ENCODE peak calls at places on chromosomes 5 and 9, in ten cellular contexts. E is activated T-cell treated with anti-CD3 and anti-CD28 coated beads for 1 hour; S is T-helper 1 cell; H is naive thymus-derived CD4-positive, alpha-beta T cell; Y is AG10803; O is OCI-M1; W is HFFc6; P is fibroblast of mammary gland; M is HuH-7.5; Q is tibial artery. N is an unnamed sample.

GRCh38 chr9:93200449-93200742 is 16.5 kb downstream of the WNK2 start:
- DNase-seq in O (no peak), Y (no peak), W (no peak), Q (no peak), H (no peak), P (no peak), S (no peak), M (no peak), E (no peak), N (no peak)

GRCh38 chr9:2623046-2623865 is 1.7 kb downstream of the VLDLR start:
- DNase-seq in H (no peak), M (no peak), S (no peak), O (no peak), W (peak), P (peak), Y (peak), Q (peak), E (no peak), N (peak)

GRCh38 chr9:16681659-16681990 is 188.8 kb downstream of the BNC2 start:
- DNase-seq in Q (no peak), P (no peak), E (no peak), H (no peak), S (no peak), Y (no peak), W (no peak), M (no peak), O (no peak), N (no peak)

GRCh38 chr9:91720746-91721705 is 229.0 kb downstream of the ROR2 start:
- DNase-seq in W (no peak), M (no peak), S (no peak), O (peak), E (no peak), H (no peak), Q (no peak), Y (no peak), P (no peak), N (no peak)

GRCh38 chr5:36357391-36357790 is 55.7 kb upstream of the RANBP3L start:
- DNase-seq in H (no peak), M (no peak), E (no peak), W (peak), O (no peak), Y (peak), S (no peak), Q (no peak), P (peak), N (peak)

GRCh38 chr5:124773291-124774001 is 27.0 kb upstream of the ZNF608 start:
- DNase-seq in H (no peak), E (no peak), Y (no peak), P (no peak), S (no peak), M (no peak), W (no peak), O (no peak), Q (no peak), N (no peak)

GRCh38 chr9:129108805-129109370 is 1.7 kb downstream of the CRAT start:
- DNase-seq in S (no peak), E (no peak), O (no peak), H (no peak), P (no peak), Q (no peak), Y (no peak), M (no peak), W (no peak), N (no peak)

GRCh38 chr5:96984506-96985192 is 48.8 kb downstream of the LNPEP start:
- DNase-seq in E (no peak), Q (no peak), Y (peak), S (no peak), H (no peak), M (no peak), O (no peak), W (no peak), P (no peak), N (no peak)

GRCh38 chr5:115402822-115403577 is 106.5 kb upstream of the CCDC112 start:
- DNase-seq in Y (peak), O (no peak), E (no peak), M (no peak), W (peak), P (peak), H (no peak), S (no peak), Q (no peak), N (peak)

GRCh38 chr9:136482046-136482792 is 621 bp downstream of the SEC16A start:
- DNase-seq in W (peak), E (no peak), S (peak), Y (peak), Q (no peak), P (peak), H (no peak), M (peak), O (peak), N (peak)

GRCh38 chr5:158485604-158486081 is 614.1 kb downstream of the EBF1 start:
- DNase-seq in E (no peak), W (no peak), H (no peak), Q (no peak), Y (peak), M (no peak), O (no peak), P (peak), S (no peak), N (peak)

GRCh38 chr5:141878186-141878770 is at the start of gene PCDH1:
- DNase-seq in P (no peak), W (no peak), E (no peak), M (no peak), Y (peak), H (peak), Q (peak), S (no peak), O (no peak), N (peak)

GRCh38 chr5:158976035-158976434 is 123.7 kb downstream of the EBF1 start:
- DNase-seq in M (no peak), Q (no peak), P (peak), Y (peak), S (no peak), O (no peak), W (peak), H (no peak), E (no peak), N (peak)

GRCh38 chr5:179530069-179530998 is 20.0 kb upstream of the RUFY1 start:
- DNase-seq in Q (no peak), E (peak), M (no peak), H (peak), P (peak), O (peak), Y (peak), W (no peak), S (peak), N (peak)

GRCh38 chr9:135812961-135813360 is 94.4 kb downstream of the CAMSAP1 start:
- DNase-seq in Y (no peak), E (no peak), W (no peak), M (no peak), O (no peak), Q (peak), P (no peak), H (no peak), S (no peak), N (no peak)

GRCh38 chr5:178288373-178289368 is 56.1 kb upstream of the PHYKPL start:
- DNase-seq in Q (no peak), S (no peak), Y (peak), W (no peak), O (no peak), P (no peak), H (no peak), E (no peak), M (no peak), N (peak)

GRCh38 chr5:130720355-130720754 is 444.7 kb downstream of the HINT1 start:
- DNase-seq in O (peak), Q (no peak), W (no peak), P (peak), Y (peak), E (no peak), H (no peak), M (peak), S (no peak), N (peak)

GRCh38 chr5:141681695-141682641 is at the start of gene ARAP3:
- DNase-seq in S (peak), Q (peak), W (peak), E (peak), Y (peak), O (peak), H (no peak), M (peak), P (peak), N (peak)

GRCh38 chr9:115672477-115673316 is 480.9 kb upstream of the PAPPA start:
- DNase-seq in W (peak), Q (no peak), S (no peak), M (no peak), Y (peak), H (no peak), E (no peak), O (peak), P (peak), N (peak)

GRCh38 chr9:34457266-34458012 is 931 bp downstream of the FAM219A start:
- DNase-seq in M (peak), Y (peak), W (peak), Q (peak), O (no peak), H (no peak), P (peak), S (no peak), E (peak), N (peak)